ENCODE peak calls at places on chromosomes 4 and X, in seven cellular contexts. One of them, this sample, is unnamed.

GRCh38 chrX:105758784-105759183 is 63.6 kb upstream of the NRK start:
- DNase-seq in fibroblast of the aortic adventitia: no peak
- DNase-seq in fibroblast of pulmonary artery: peak; percentile 13
- DNase-seq in GM06990: no peak
- DNase-seq in epithelial cell of proximal tubule: no peak
- DNase-seq in WERI-Rb-1: no peak
- DNase-seq in HCT116: no peak
- DNase-seq in this sample: peak; percentile 52

GRCh38 chr4:102685768-102686167 is 75.0 kb downstream of the MANBA start:
- DNase-seq in epithelial cell of proximal tubule: no peak
- DNase-seq in HCT116: no peak
- DNase-seq in GM06990: no peak
- DNase-seq in WERI-Rb-1: no peak
- DNase-seq in fibroblast of pulmonary artery: no peak
- DNase-seq in fibroblast of the aortic adventitia: no peak
- DNase-seq in this sample: no peak

GRCh38 chr4:76984127-76984526 is 34.6 kb downstream of the SEPTIN11 start:
- DNase-seq in epithelial cell of proximal tubule: no peak
- DNase-seq in HCT116: no peak
- DNase-seq in GM06990: peak; percentile 36
- DNase-seq in fibroblast of pulmonary artery: peak; percentile 67
- DNase-seq in fibroblast of the aortic adventitia: peak; percentile 73
- DNase-seq in WERI-Rb-1: no peak
- DNase-seq in this sample: peak; percentile 71

GRCh38 chr4:26765515-26765914 is 95.1 kb upstream of the STIM2 start:
- DNase-seq in fibroblast of pulmonary artery: no peak
- DNase-seq in GM06990: no peak
- DNase-seq in fibroblast of the aortic adventitia: no peak
- DNase-seq in epithelial cell of proximal tubule: no peak
- DNase-seq in HCT116: no peak
- DNase-seq in WERI-Rb-1: no peak
- DNase-seq in this sample: no peak

GRCh38 chr4:3829211-3829953 is 63.2 kb downstream of the ADRA2C start:
- DNase-seq in WERI-Rb-1: no peak
- DNase-seq in fibroblast of pulmonary artery: no peak
- DNase-seq in GM06990: no peak
- DNase-seq in fibroblast of the aortic adventitia: no peak
- DNase-seq in HCT116: no peak
- DNase-seq in epithelial cell of proximal tubule: no peak
- DNase-seq in this sample: no peak

GRCh38 chrX:70134116-70134477 is 850 bp downstream of the IGBP1 start:
- DNase-seq in epithelial cell of proximal tubule: no peak
- DNase-seq in GM06990: no peak
- DNase-seq in WERI-Rb-1: no peak
- DNase-seq in fibroblast of pulmonary artery: peak; percentile 20
- DNase-seq in HCT116: no peak
- DNase-seq in fibroblast of the aortic adventitia: peak; percentile 18
- DNase-seq in this sample: peak; percentile 14

GRCh38 chr4:98566491-98567008 is 91.9 kb downstream of the TSPAN5 start:
- DNase-seq in epithelial cell of proximal tubule: no peak
- DNase-seq in fibroblast of pulmonary artery: peak; percentile 59
- DNase-seq in fibroblast of the aortic adventitia: peak; percentile 27
- DNase-seq in HCT116: no peak
- DNase-seq in GM06990: no peak
- DNase-seq in WERI-Rb-1: peak; percentile 64
- DNase-seq in this sample: peak; percentile 52

GRCh38 chr4:180134116-180134866 is 2108.9 kb upstream of the TENM3 start:
- DNase-seq in epithelial cell of proximal tubule: peak; percentile 22
- DNase-seq in HCT116: no peak
- DNase-seq in fibroblast of the aortic adventitia: no peak
- DNase-seq in WERI-Rb-1: peak; percentile 40
- DNase-seq in GM06990: peak; percentile 15
- DNase-seq in fibroblast of pulmonary artery: no peak
- DNase-seq in this sample: no peak

GRCh38 chrX:20995829-20996228 is 378.4 kb upstream of the CNKSR2 start:
- DNase-seq in GM06990: no peak
- DNase-seq in WERI-Rb-1: no peak
- DNase-seq in fibroblast of pulmonary artery: no peak
- DNase-seq in fibroblast of the aortic adventitia: no peak
- DNase-seq in epithelial cell of proximal tubule: no peak
- DNase-seq in HCT116: no peak
- DNase-seq in this sample: no peak

GRCh38 chrX:13703135-13703534 is 14.2 kb downstream of the RAB9A start:
- DNase-seq in fibroblast of the aortic adventitia: no peak
- DNase-seq in HCT116: no peak
- DNase-seq in epithelial cell of proximal tubule: no peak
- DNase-seq in WERI-Rb-1: no peak
- DNase-seq in GM06990: no peak
- DNase-seq in fibroblast of pulmonary artery: no peak
- DNase-seq in this sample: no peak

GRCh38 chrX:153765138-153766079 is 1.4 kb downstream of the PLXNB3 start:
- DNase-seq in WERI-Rb-1: peak; percentile 12
- DNase-seq in fibroblast of pulmonary artery: peak; percentile 12
- DNase-seq in fibroblast of the aortic adventitia: no peak
- DNase-seq in GM06990: no peak
- DNase-seq in HCT116: no peak
- DNase-seq in epithelial cell of proximal tubule: no peak
- DNase-seq in this sample: no peak

GRCh38 chr4:101157415-101158135 is 189.8 kb downstream of the PPP3CA start:
- DNase-seq in fibroblast of pulmonary artery: no peak
- DNase-seq in epithelial cell of proximal tubule: no peak
- DNase-seq in fibroblast of the aortic adventitia: peak; percentile 25
- DNase-seq in HCT116: no peak
- DNase-seq in WERI-Rb-1: no peak
- DNase-seq in GM06990: no peak
- DNase-seq in this sample: peak; percentile 66

GRCh38 chr4:173745765-173746164 is 215.7 kb upstream of the HAND2 start:
- DNase-seq in fibroblast of pulmonary artery: no peak
- DNase-seq in GM06990: no peak
- DNase-seq in epithelial cell of proximal tubule: no peak
- DNase-seq in WERI-Rb-1: no peak
- DNase-seq in HCT116: no peak
- DNase-seq in fibroblast of the aortic adventitia: no peak
- DNase-seq in this sample: no peak

GRCh38 chr4:173752610-173753009 is 222.6 kb upstream of the HAND2 start:
- DNase-seq in fibroblast of the aortic adventitia: peak; percentile 23
- DNase-seq in GM06990: peak; percentile 15
- DNase-seq in HCT116: peak; percentile 58
- DNase-seq in fibroblast of pulmonary artery: peak; percentile 26
- DNase-seq in epithelial cell of proximal tubule: no peak
- DNase-seq in WERI-Rb-1: peak; percentile 75
- DNase-seq in this sample: peak; percentile 36

GRCh38 chr4:173746424-173746823 is 216.4 kb upstream of the HAND2 start:
- DNase-seq in fibroblast of the aortic adventitia: no peak
- DNase-seq in HCT116: no peak
- DNase-seq in WERI-Rb-1: no peak
- DNase-seq in epithelial cell of proximal tubule: no peak
- DNase-seq in fibroblast of pulmonary artery: no peak
- DNase-seq in GM06990: no peak
- DNase-seq in this sample: no peak

GRCh38 chr4:173747537-173748257 is 217.7 kb upstream of the HAND2 start:
- DNase-seq in GM06990: no peak
- DNase-seq in epithelial cell of proximal tubule: no peak
- DNase-seq in WERI-Rb-1: no peak
- DNase-seq in HCT116: no peak
- DNase-seq in fibroblast of the aortic adventitia: no peak
- DNase-seq in fibroblast of pulmonary artery: no peak
- DNase-seq in this sample: no peak

GRCh38 chr4:173748353-173748752 is 218.3 kb upstream of the HAND2 start:
- DNase-seq in HCT116: no peak
- DNase-seq in WERI-Rb-1: no peak
- DNase-seq in fibroblast of pulmonary artery: peak; percentile 58
- DNase-seq in GM06990: no peak
- DNase-seq in epithelial cell of proximal tubule: no peak
- DNase-seq in fibroblast of the aortic adventitia: peak; percentile 73
- DNase-seq in this sample: peak; percentile 21
- TF ChIP-seq CTCF in HCT116: no peak
- TF ChIP-seq CTCF in WERI-Rb-1: peak; percentile 2
- TF ChIP-seq CTCF in fibroblast of pulmonary artery: peak; percentile 39
- TF ChIP-seq CTCF in GM06990: no peak
- TF ChIP-seq CTCF in epithelial cell of proximal tubule: no peak
- TF ChIP-seq CTCF in fibroblast of the aortic adventitia: peak; percentile 45
- TF ChIP-seq CTCF in this sample: peak; percentile 6

GRCh38 chrX:24167719-24168472 is 18.4 kb downstream of the ZFX start:
- DNase-seq in fibroblast of the aortic adventitia: no peak
- DNase-seq in epithelial cell of proximal tubule: no peak
- DNase-seq in GM06990: no peak
- DNase-seq in fibroblast of pulmonary artery: no peak
- DNase-seq in WERI-Rb-1: no peak
- DNase-seq in HCT116: no peak
- DNase-seq in this sample: no peak

GRCh38 chrX:24169211-24169610 is 19.7 kb downstream of the ZFX start:
- DNase-seq in fibroblast of the aortic adventitia: peak; percentile 46
- DNase-seq in fibroblast of pulmonary artery: no peak
- DNase-seq in WERI-Rb-1: no peak
- DNase-seq in GM06990: no peak
- DNase-seq in HCT116: no peak
- DNase-seq in epithelial cell of proximal tubule: no peak
- DNase-seq in this sample: no peak

GRCh38 chrX:24166078-24166477 is 16.5 kb downstream of the ZFX start:
- DNase-seq in HCT116: no peak
- DNase-seq in GM06990: no peak
- DNase-seq in WERI-Rb-1: no peak
- DNase-seq in fibroblast of pulmonary artery: no peak
- DNase-seq in fibroblast of the aortic adventitia: no peak
- DNase-seq in epithelial cell of proximal tubule: no peak
- DNase-seq in this sample: no peak

GRCh38 chrX:24173115-24173847 is 23.8 kb downstream of the ZFX start:
- DNase-seq in WERI-Rb-1: no peak
- DNase-seq in GM06990: no peak
- DNase-seq in HCT116: no peak
- DNase-seq in fibroblast of pulmonary artery: no peak
- DNase-seq in fibroblast of the aortic adventitia: peak; percentile 58
- DNase-seq in epithelial cell of proximal tubule: no peak
- DNase-seq in this sample: no peak

GRCh38 chrX:24168807-24169206 is 19.3 kb downstream of the ZFX start:
- DNase-seq in HCT116: no peak
- DNase-seq in fibroblast of pulmonary artery: no peak
- DNase-seq in fibroblast of the aortic adventitia: no peak
- DNase-seq in epithelial cell of proximal tubule: no peak
- DNase-seq in WERI-Rb-1: no peak
- DNase-seq in GM06990: peak; percentile 51
- DNase-seq in this sample: no peak
- H3K4me3 ChIP-seq in HCT116: no peak overlapping the region
- H3K4me3 ChIP-seq in fibroblast of pulmonary artery: no peak overlapping the region
- H3K4me3 ChIP-seq in fibroblast of the aortic adventitia: no peak overlapping the region
- H3K4me3 ChIP-seq in epithelial cell of proximal tubule: no peak overlapping the region
- H3K4me3 ChIP-seq in WERI-Rb-1: no peak overlapping the region
- H3K4me3 ChIP-seq in GM06990: peak overlapping the region; percentile 16
- H3K4me3 ChIP-seq in this sample: no peak overlapping the region

GRCh38 chr4:133151681-133152329 is 2.7 kb downstream of the PCDH10 start:
- DNase-seq in GM06990: no peak
- DNase-seq in WERI-Rb-1: peak; percentile 69
- DNase-seq in epithelial cell of proximal tubule: no peak
- DNase-seq in fibroblast of pulmonary artery: peak; percentile 52
- DNase-seq in HCT116: no peak
- DNase-seq in fibroblast of the aortic adventitia: no peak
- DNase-seq in this sample: no peak
- TF ChIP-seq CTCF in GM06990: no peak
- TF ChIP-seq CTCF in WERI-Rb-1: peak; percentile 85
- TF ChIP-seq CTCF in epithelial cell of proximal tubule: no peak
- TF ChIP-seq CTCF in fibroblast of pulmonary artery: no peak
- TF ChIP-seq CTCF in HCT116: no peak
- TF ChIP-seq CTCF in fibroblast of the aortic adventitia: no peak
- TF ChIP-seq CTCF in this sample: no peak

GRCh38 chr4:182575225-182575624 is 332.0 kb downstream of the TENM3 start:
- DNase-seq in GM06990: no peak
- DNase-seq in fibroblast of pulmonary artery: no peak
- DNase-seq in HCT116: no peak
- DNase-seq in WERI-Rb-1: no peak
- DNase-seq in epithelial cell of proximal tubule: no peak
- DNase-seq in fibroblast of the aortic adventitia: no peak
- DNase-seq in this sample: no peak
- H3K4me3 ChIP-seq in GM06990: no peak overlapping the region
- H3K4me3 ChIP-seq in fibroblast of pulmonary artery: no peak overlapping the region
- H3K4me3 ChIP-seq in HCT116: no peak overlapping the region
- H3K4me3 ChIP-seq in WERI-Rb-1: no peak overlapping the region
- H3K4me3 ChIP-seq in epithelial cell of proximal tubule: no peak overlapping the region
- H3K4me3 ChIP-seq in fibroblast of the aortic adventitia: no peak overlapping the region
- H3K4me3 ChIP-seq in this sample: no peak overlapping the region

DNA sequence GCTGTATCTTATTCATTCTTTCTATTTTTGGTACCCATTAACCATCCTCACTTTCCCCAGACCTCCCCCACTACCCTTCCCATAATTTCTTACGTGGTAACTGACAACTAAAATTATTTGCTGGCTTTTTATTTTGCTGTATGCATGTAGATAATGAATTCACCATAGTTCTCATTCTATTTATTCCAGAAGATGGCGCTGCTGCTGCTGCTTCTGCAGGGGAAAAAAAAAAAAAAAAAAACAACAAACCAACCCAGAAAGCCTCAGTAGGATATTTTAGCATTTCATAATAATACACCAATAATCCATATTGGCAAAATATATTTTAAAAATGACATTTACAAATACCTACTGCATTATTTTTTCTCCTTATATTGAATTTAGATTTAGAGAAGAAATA is 416.6 kb upstream of the MAGEB18 start:
- DNase-seq in WERI-Rb-1: no peak
- DNase-seq in GM06990: no peak
- DNase-seq in fibroblast of pulmonary artery: peak; percentile 35
- DNase-seq in epithelial cell of proximal tubule: no peak
- DNase-seq in HCT116: no peak
- DNase-seq in fibroblast of the aortic adventitia: peak; percentile 18
- DNase-seq in this sample: peak; percentile 22
- TF ChIP-seq CTCF in WERI-Rb-1: peak; percentile 18
- TF ChIP-seq CTCF in GM06990: peak; percentile 32
- TF ChIP-seq CTCF in fibroblast of pulmonary artery: peak; percentile 44
- TF ChIP-seq CTCF in epithelial cell of proximal tubule: peak; percentile 53
- TF ChIP-seq CTCF in HCT116: peak; percentile 16
- TF ChIP-seq CTCF in fibroblast of the aortic adventitia: peak; percentile 41
- TF ChIP-seq CTCF in this sample: peak; percentile 16

GRCh38 chr4:40201898-40202297 is 5.1 kb downstream of the RHOH start:
- DNase-seq in fibroblast of pulmonary artery: no peak
- DNase-seq in WERI-Rb-1: no peak
- DNase-seq in HCT116: no peak
- DNase-seq in epithelial cell of proximal tubule: no peak
- DNase-seq in GM06990: no peak
- DNase-seq in fibroblast of the aortic adventitia: no peak
- DNase-seq in this sample: no peak

GRCh38 chr4:40199999-40200880 is 3.4 kb downstream of the RHOH start:
- DNase-seq in GM06990: peak; percentile 77
- DNase-seq in WERI-Rb-1: no peak
- DNase-seq in fibroblast of pulmonary artery: no peak
- DNase-seq in fibroblast of the aortic adventitia: no peak
- DNase-seq in HCT116: no peak
- DNase-seq in epithelial cell of proximal tubule: no peak
- DNase-seq in this sample: peak; percentile 29

GRCh38 chr4:40202474-40202873 is 5.6 kb downstream of the RHOH start:
- DNase-seq in HCT116: no peak
- DNase-seq in GM06990: no peak
- DNase-seq in epithelial cell of proximal tubule: no peak
- DNase-seq in fibroblast of the aortic adventitia: no peak
- DNase-seq in fibroblast of pulmonary artery: no peak
- DNase-seq in WERI-Rb-1: no peak
- DNase-seq in this sample: no peak

GRCh38 chr4:40199179-40199670 is 2.4 kb downstream of the RHOH start:
- DNase-seq in WERI-Rb-1: no peak
- DNase-seq in fibroblast of pulmonary artery: no peak
- DNase-seq in epithelial cell of proximal tubule: no peak
- DNase-seq in HCT116: no peak
- DNase-seq in fibroblast of the aortic adventitia: no peak
- DNase-seq in GM06990: no peak
- DNase-seq in this sample: no peak

GRCh38 chr4:40200881-40201797 is 4.3 kb downstream of the RHOH start:
- DNase-seq in epithelial cell of proximal tubule: no peak
- DNase-seq in GM06990: peak; percentile 54
- DNase-seq in fibroblast of the aortic adventitia: no peak
- DNase-seq in HCT116: no peak
- DNase-seq in fibroblast of pulmonary artery: no peak
- DNase-seq in WERI-Rb-1: no peak
- DNase-seq in this sample: no peak
- H3K4me3 ChIP-seq in epithelial cell of proximal tubule: no peak overlapping the region
- H3K4me3 ChIP-seq in GM06990: peak overlapping the region; percentile 89
- H3K4me3 ChIP-seq in fibroblast of the aortic adventitia: no peak overlapping the region
- H3K4me3 ChIP-seq in HCT116: no peak overlapping the region
- H3K4me3 ChIP-seq in fibroblast of pulmonary artery: no peak overlapping the region
- H3K4me3 ChIP-seq in WERI-Rb-1: no peak overlapping the region
- H3K4me3 ChIP-seq in this sample: no peak overlapping the region

This sample was measured in cardiac fibroblast.